ENCODE peak calls at places on chromosomes 3 and 15, in five cellular contexts. Z is mesothelial cell of epicardium, Q is sigmoid colon, C is natural killer cell, A is AG04450. R is an unnamed sample.

GRCh38 chr3:49636883-49637609 is 37.1 kb upstream of the APEH start:
- DNase-seq in Z (no peak), Q (no peak), C (no peak), A (no peak), R (no peak)

GRCh38 chr3:120524171-120524923 is 71.8 kb upstream of the NDUFB4 start:
- DNase-seq in Z (no peak), Q (no peak), C (no peak), A (no peak), R (no peak)

GRCh38 chr15:57440167-57440566 is 63.9 kb downstream of the CGNL1 start:
- DNase-seq in Z (no peak), Q (no peak), C (no peak), A (no peak), R (no peak)

GRCh38 chr15:46146915-46147314 is 512.1 kb downstream of the SQOR start:
- DNase-seq in Z (no peak), Q (no peak), C (no peak), A (no peak), R (no peak)

GRCh38 chr15:52486003-52486996 is 42.4 kb downstream of the MYO5A start:
- DNase-seq in Z (no peak), Q (no peak), C (no peak), A (no peak), R (no peak)

GRCh38 chr3:171784387-171784786 is 25.9 kb downstream of the PLD1 start:
- DNase-seq in Z (no peak), Q (no peak), C (no peak), A (no peak), R (no peak)

GRCh38 chr3:27532931-27533607 is 48.9 kb upstream of the SLC4A7 start:
- DNase-seq in Z (no peak), Q (no peak), C (no peak), A (no peak), R (no peak)

GRCh38 chr3:125150525-125151436 is 61.8 kb downstream of the SLC12A8 start:
- DNase-seq in Z (no peak), Q (no peak), C (no peak), A (no peak), R (no peak)

GRCh38 chr15:64430000-64430735 is 30.2 kb upstream of the ZNF609 start:
- DNase-seq in Z (no peak), Q (peak; percentile 78), C (peak; percentile 19), A (peak; percentile 91), R (no peak)

GRCh38 chr3:138850151-138850550 is 15.4 kb upstream of the PIK3CB start:
- DNase-seq in Z (no peak), Q (no peak), C (no peak), A (no peak), R (no peak)

GRCh38 chr3:126371096-126371705 is 14.0 kb upstream of the KLF15 start:
- DNase-seq in Z (no peak), Q (peak; percentile 44), C (no peak), A (no peak), R (no peak)

GRCh38 chr3:7226393-7226792 is 365.5 kb downstream of the GRM7 start:
- DNase-seq in Z (no peak), Q (no peak), C (no peak), A (no peak), R (no peak)

GRCh38 chr3:193875601-193876321 is 260.2 kb upstream of the HES1 start:
- DNase-seq in Z (no peak), Q (no peak), C (no peak), A (no peak), R (no peak)

GRCh38 chr3:181358060-181358459 is 353.7 kb upstream of the SOX2 start:
- DNase-seq in Z (no peak), Q (no peak), C (no peak), A (no peak), R (no peak)

GRCh38 chr3:170484869-170485268 is 66.2 kb downstream of the CLDN11 start:
- DNase-seq in Z (no peak), Q (no peak), C (no peak), A (no peak), R (no peak)

GRCh38 chr3:133527306-133527705 is 46.2 kb upstream of the CDV3 start:
- DNase-seq in Z (no peak), Q (no peak), C (no peak), A (no peak), R (no peak)

GRCh38 chr3:27680517-27681246 is 41.4 kb downstream of the EOMES start:
- DNase-seq in Z (no peak), Q (no peak), C (no peak), A (no peak), R (no peak)

GRCh38 chr3:13069495-13069894 is 3.7 kb downstream of the IQSEC1 start:
- DNase-seq in Z (no peak), Q (no peak), C (peak; percentile 62), A (no peak), R (no peak)

GRCh38 chr3:122553171-122553570 is 10.9 kb downstream of the PARP9 start:
- DNase-seq in Z (no peak), Q (no peak), C (no peak), A (no peak), R (no peak)

GRCh38 chr3:105722943-105723556 is 145.8 kb downstream of the CBLB start:
- DNase-seq in Z (no peak), Q (no peak), C (no peak), A (no peak), R (no peak)

GRCh38 chr3:134333522-134334181 is 40.6 kb downstream of the AMOTL2 start:
- DNase-seq in Z (no peak), Q (peak; percentile 70), C (no peak), A (no peak), R (no peak)

GRCh38 chr3:154718716-154719115 is 288.7 kb upstream of the GPR149 start:
- DNase-seq in Z (no peak), Q (no peak), C (no peak), A (no peak), R (no peak)

GRCh38 chr15:55289573-55290360 is at the start of gene RAB27A:
- DNase-seq in Z (peak; percentile 74), Q (peak; percentile 85), C (peak; percentile 74), A (no peak), R (no peak)

GRCh38 chr15:74231475-74231874 is 4.7 kb upstream of the CCDC33 start:
- DNase-seq in Z (no peak), Q (no peak), C (no peak), A (no peak), R (no peak)

GRCh38 chr15:25947336-25948080 is 84.4 kb upstream of the ATP10A start:
- DNase-seq in Z (no peak), Q (no peak), C (no peak), A (no peak), R (no peak)

GRCh38 chr3:57917611-57918010 is 90.6 kb upstream of the FLNB start:
- DNase-seq in Z (no peak), Q (no peak), C (no peak), A (no peak), R (no peak)

DNA sequence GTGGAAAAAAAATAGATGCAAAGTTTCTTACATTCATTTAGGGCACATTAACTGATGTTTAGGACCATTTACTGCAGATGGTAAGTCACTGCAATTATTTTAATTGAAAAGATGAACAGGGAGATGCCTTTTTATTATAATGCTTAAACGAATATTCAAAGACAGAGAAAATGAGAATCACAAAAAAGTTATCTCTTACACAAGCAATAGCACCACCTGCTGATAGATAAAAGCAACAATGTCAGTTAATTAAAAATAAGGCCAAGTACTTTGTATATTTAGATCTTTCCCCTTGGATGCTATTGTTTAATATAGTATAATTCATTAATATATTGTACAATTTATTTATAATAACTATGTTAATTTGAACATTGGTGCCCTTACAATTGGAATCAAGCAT is 55.9 kb downstream of the IFT80 start:
- DNase-seq in Z (no peak), Q (no peak), C (no peak), A (no peak), R (no peak)
- TF ChIP-seq CTCF in Z (peak; percentile 27), Q (peak; percentile 10), C (peak; percentile 21), A (peak; percentile 42), R (no peak)

DNA sequence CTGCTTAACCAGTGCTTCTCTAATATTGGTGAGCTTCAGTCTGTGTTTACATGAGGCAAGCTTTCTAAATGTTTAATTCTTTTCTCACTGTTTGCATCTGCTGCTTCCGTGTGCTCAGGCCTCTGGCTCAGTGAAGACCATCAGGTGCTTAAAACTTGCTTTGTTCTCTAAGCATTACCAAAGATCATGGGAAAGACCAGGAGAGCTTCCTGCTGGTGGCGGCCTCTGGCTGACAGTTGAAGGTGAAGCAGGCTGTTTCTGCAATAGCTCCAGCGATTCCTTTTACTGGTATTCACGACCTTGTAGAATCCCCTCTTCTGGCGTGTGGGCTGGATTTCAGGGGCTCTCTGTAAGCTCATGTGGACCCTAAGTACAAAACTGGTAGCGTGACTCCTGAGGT is 45.1 kb downstream of the EDEM1 start:
- DNase-seq in Z (no peak), Q (no peak), C (no peak), A (no peak), R (no peak)
- TF ChIP-seq CTCF in Z (no peak), Q (no peak), C (no peak), A (peak; percentile 13), R (peak; percentile 35)

DNA sequence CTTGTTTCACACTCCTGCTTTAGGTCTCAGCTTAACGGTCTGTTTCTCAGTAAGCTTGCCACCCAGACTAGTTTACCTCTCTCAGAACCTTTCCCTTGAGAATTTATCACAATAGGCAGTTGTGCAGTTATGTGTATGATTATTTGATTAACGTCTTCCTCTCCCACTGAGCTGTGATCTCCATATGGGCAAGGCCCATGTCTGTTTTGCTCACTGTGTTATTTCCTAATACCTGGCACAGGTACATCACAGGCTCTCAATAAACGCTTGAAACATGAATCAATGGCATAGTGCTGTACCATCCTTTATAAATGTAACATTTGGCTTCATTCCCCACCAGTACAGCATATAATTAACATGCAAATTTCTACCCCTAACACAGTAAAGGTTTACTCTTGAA is 29.1 kb upstream of the RARRES1 start:
- DNase-seq in Z (no peak), Q (no peak), C (no peak), A (no peak), R (no peak)
- TF ChIP-seq CTCF in Z (no peak), Q (no peak), C (no peak), A (no peak), R (no peak)

GRCh38 chr3:188066141-188066540 is 87.8 kb upstream of the LPP start:
- DNase-seq in Z (no peak), Q (no peak), C (no peak), A (no peak), R (no peak)

GRCh38 chr3:188060436-188060835 is 93.5 kb upstream of the LPP start:
- DNase-seq in Z (no peak), Q (no peak), C (no peak), A (no peak), R (no peak)

GRCh38 chr3:188061133-188061532 is 92.8 kb upstream of the LPP start:
- DNase-seq in Z (no peak), Q (no peak), C (peak; percentile 24), A (no peak), R (no peak)

GRCh38 chr3:188067932-188068331 is 86.0 kb upstream of the LPP start:
- DNase-seq in Z (no peak), Q (no peak), C (no peak), A (no peak), R (no peak)

GRCh38 chr3:188064831-188065493 is 89.0 kb upstream of the LPP start:
- DNase-seq in Z (no peak), Q (no peak), C (no peak), A (no peak), R (no peak)
- TF ChIP-seq CTCF in Z (no peak), Q (no peak), C (no peak), A (no peak), R (no peak)